ENCODE peak calls at places on chromosome 16, in five cellular contexts. C is transverse colon, J is NB4, W is cardiac fibroblast, X is BJ. B is an unnamed sample.
A peak's percentile ranks its signal among the peaks of the same experiment; 100 is the strongest.

GRCh38 chr16:49567940-49568339 is 194.3 kb downstream of the C16orf78 start:
- DNase-seq in W (no peak), X (no peak), J (peak; percentile 4), C (no peak), B (no peak)

GRCh38 chr16:13919330-13919682 is 648 bp upstream of the ERCC4 start:
- DNase-seq in J (no peak), C (no peak), X (no peak), W (peak; percentile 69), B (no peak)

GRCh38 chr16:50708373-50709060 is 15.1 kb downstream of the NOD2 start:
- DNase-seq in W (no peak), J (no peak), C (no peak), X (no peak), B (no peak)

GRCh38 chr16:27189335-27189972 is 13.9 kb upstream of the KDM8 start:
- DNase-seq in W (no peak), X (no peak), J (no peak), C (peak; percentile 64), B (no peak)

GRCh38 chr16:15493416-15494181 is 59.2 kb downstream of the BMERB1 start:
- DNase-seq in X (peak; percentile 89), J (no peak), W (peak; percentile 41), C (no peak), B (no peak)

GRCh38 chr16:31215287-31216115 is 1.4 kb downstream of the PYDC1 start:
- DNase-seq in X (no peak), C (peak; percentile 66), J (peak; percentile 76), W (peak; percentile 51), B (peak; percentile 62)

GRCh38 chr16:23174622-23175021 is 7.9 kb upstream of the SCNN1G start:
- DNase-seq in C (no peak), X (no peak), W (peak; percentile 27), J (peak; percentile 17), B (no peak)

GRCh38 chr16:84138824-84139627 is 6.0 kb downstream of the HSDL1 start:
- DNase-seq in X (no peak), C (no peak), W (no peak), J (no peak), B (no peak)

GRCh38 chr16:68070811-68071546 is 14.2 kb upstream of the NFATC3 start:
- DNase-seq in X (no peak), J (no peak), W (no peak), C (no peak), B (no peak)

GRCh38 chr16:52786105-52786504 is 239.2 kb upstream of the TOX3 start:
- DNase-seq in J (no peak), C (no peak), X (no peak), W (no peak), B (no peak)

GRCh38 chr16:49851468-49851787 is 4.5 kb downstream of the ZNF423 start:
- DNase-seq in X (no peak), W (no peak), C (peak; percentile 58), J (no peak), B (no peak)

GRCh38 chr16:7182510-7183109 is 150.0 kb upstream of the RBFOX1 start:
- DNase-seq in X (no peak), J (no peak), C (no peak), W (no peak), B (no peak)

GRCh38 chr16:679808-680624 is at the start of gene STUB1:
- DNase-seq in X (peak; percentile 23), J (peak; percentile 81), W (peak; percentile 88), C (peak; percentile 92), B (peak; percentile 88)

GRCh38 chr16:2964416-2965223 is 545 bp downstream of the KREMEN2 start:
- DNase-seq in W (no peak), J (peak; percentile 87), X (no peak), C (peak; percentile 58), B (no peak)

GRCh38 chr16:4233431-4233830 is 8.4 kb downstream of the SRL start:
- DNase-seq in J (no peak), C (no peak), W (no peak), X (no peak), B (no peak)

GRCh38 chr16:78240459-78241222 is 141.2 kb downstream of the WWOX start:
- DNase-seq in W (no peak), J (no peak), C (no peak), X (no peak), B (no peak)
- TF ChIP-seq CTCF in W (no peak), J (no peak), C (no peak), X (no peak), B (no peak)

DNA sequence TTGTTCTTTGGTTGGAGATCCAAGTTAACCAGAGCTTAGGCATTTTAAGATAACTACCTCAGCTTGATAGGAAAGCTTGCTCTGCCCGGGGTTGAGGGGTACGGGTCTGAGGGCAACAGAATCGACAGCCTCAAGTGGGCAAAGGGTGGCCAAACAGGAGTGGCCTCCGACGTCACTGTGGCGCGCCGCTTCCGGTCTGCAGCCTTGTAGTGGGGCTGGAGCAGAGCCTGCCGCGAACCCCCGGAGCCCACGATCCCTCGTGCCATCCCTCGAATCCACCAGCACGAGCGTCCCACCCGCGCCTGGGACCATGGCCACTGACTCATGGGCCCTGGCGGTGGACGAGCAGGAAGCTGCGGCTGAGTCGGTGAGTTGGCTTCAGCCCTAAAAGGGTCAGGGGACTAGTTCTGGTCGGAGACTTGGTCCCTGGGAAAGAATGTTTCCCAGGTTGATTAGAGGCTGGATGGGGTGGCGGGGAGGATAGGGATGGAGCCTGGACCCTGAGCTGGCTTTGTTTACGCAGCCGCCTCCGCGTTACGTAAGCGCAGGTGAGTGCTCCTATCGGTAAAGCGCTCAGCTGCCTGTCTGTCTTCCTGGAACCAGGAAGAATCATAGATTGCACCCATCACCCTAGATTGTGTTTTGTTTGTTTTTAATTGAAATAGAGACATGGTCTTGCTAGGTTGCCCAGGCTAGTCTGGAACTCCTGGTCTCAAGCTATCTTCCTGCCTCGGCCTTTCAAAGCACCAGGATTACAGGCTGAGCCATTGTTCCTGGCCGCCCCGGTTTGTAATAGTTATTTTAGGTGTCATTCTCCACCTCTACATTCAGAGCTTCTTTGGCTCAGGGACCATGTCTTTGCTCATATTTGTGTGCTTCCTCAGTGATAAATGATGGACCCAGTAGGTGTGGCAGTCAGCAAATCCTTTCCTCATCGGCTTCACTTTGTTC is at the start of gene DDX19B:
- DNase-seq in C (peak; percentile 87), J (peak; percentile 85), X (no peak), W (peak; percentile 64), B (peak; percentile 83)
- TF ChIP-seq CTCF in C (peak; percentile 6), J (no peak), X (no peak), W (peak; percentile 3), B (no peak)

GRCh38 chr16:78503501-78504110 is 404.2 kb downstream of the WWOX start:
- DNase-seq in W (peak; percentile 64), X (no peak), C (peak; percentile 44), J (peak; percentile 72), B (no peak)
- TF ChIP-seq CTCF in W (peak; percentile 39), X (peak; percentile 47), C (peak; percentile 89), J (peak; percentile 73), B (peak; percentile 89)

GRCh38 chr16:24409045-24409444 is 130.3 kb upstream of the RBBP6 start:
- DNase-seq in W (no peak), C (no peak), X (no peak), J (peak; percentile 7), B (no peak)
- TF ChIP-seq CTCF in W (no peak), C (no peak), X (no peak), J (peak; percentile 25), B (no peak)

GRCh38 chr16:57469917-57470470 is 7.5 kb downstream of the POLR2C start:
- DNase-seq in C (no peak), J (no peak), W (no peak), X (no peak), B (no peak)

GRCh38 chr16:57471209-57471608 is 8.7 kb downstream of the POLR2C start:
- DNase-seq in W (no peak), C (no peak), X (no peak), J (no peak), B (no peak)

GRCh38 chr16:57469046-57469445 is 6.6 kb downstream of the POLR2C start:
- DNase-seq in J (no peak), W (no peak), X (no peak), C (no peak), B (no peak)

GRCh38 chr16:57471852-57472664 is 9.6 kb downstream of the POLR2C start:
- DNase-seq in X (no peak), W (no peak), J (no peak), C (peak; percentile 69), B (no peak)

GRCh38 chr16:57470683-57471082 is 8.2 kb downstream of the POLR2C start:
- DNase-seq in C (peak; percentile 78), J (no peak), W (peak; percentile 62), X (no peak), B (peak; percentile 72)
- TF ChIP-seq CTCF in C (no peak), J (no peak), W (no peak), X (no peak), B (no peak)

DNA sequence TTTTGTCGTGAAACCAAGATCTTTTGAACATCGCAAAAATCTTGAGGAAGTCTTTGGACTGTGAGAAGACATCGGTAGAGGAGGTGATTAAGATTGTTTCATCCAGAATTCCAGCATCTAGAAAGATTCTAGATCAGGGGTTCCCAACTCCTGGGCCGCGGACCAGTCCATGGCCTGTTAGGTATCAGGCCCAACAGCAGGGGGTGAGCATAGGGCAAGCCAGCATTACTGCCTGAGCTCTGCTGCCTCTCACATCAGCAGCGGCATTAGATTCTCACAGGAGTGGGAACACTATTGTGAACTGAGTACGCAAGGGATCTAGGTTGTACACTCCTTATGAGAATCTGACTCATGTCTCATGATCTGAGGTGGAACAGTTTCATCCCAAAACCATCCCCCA is 600.6 kb upstream of the CDH11 start:
- DNase-seq in W (no peak), J (no peak), C (no peak), X (no peak), B (no peak)
- TF ChIP-seq CTCF in W (no peak), J (no peak), C (no peak), X (no peak), B (no peak)

DNA sequence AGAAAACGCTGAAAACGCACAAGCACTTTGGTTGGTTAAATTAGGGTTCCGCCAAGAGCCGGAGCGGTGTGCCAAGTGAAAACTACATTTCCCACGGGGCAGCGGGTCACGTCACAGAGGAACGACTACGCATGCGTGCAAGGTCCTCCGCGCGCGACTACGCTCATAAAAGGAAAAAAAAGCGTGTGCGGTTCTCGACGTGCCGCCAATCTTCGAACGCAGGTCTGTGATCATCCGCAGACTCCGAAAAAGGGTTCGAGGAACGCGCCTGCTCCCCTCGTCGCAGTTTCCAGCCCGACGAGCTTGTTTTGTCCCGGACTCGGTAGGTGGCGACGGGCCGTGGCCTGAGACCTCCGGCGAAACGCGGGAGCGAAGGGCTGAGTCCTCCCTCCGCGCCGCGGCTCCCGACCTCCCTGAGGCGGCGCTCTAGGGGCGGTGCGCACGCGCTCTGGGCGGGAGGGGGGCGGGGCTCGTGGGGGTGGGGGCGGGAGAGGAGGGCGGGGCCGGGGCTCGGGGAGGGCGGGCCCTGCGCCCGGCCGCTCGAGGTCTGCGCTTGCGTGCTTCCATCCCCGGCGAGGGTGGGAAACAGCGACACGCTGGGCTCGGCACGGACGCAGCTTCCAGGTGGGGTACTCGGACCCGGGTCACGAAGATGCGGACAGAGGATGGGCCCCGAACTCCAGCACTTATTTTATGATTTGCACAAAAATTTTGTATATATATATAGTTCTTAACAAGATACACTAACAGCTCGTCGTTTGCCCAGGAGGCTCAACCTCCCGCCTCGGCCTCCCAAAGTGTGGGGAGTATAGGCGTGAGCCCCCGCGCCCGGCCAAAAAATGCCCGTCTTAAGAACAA is at the start of gene SGF29:
- DNase-seq in X (peak; percentile 42), J (peak; percentile 93), C (peak; percentile 95), W (peak; percentile 96), B (peak; percentile 92)
- TF ChIP-seq CTCF in X (peak; percentile 43), J (no peak), C (no peak), W (peak; percentile 8), B (peak; percentile 45)

DNA sequence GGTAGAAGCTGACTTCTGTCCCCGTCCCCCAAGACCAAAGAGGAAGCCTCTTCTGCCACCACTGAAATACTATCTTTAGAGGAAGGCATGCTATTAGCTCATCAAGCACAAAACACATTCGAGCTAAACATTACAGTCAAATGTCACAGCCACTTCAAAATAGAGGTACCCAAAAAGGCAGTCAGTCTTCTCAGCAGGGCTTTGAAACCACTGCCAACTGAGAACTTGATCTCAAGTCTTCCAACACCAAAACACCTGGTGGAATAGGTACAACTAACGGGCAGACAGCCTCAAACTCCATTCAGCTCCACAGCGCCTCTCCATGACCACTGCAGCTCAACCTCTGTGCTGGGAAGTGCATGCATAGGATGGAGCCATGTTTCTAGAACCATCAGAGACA is 36.0 kb downstream of the ZFHX3 start:
- DNase-seq in X (no peak), W (no peak), J (no peak), C (no peak), B (no peak)
- TF ChIP-seq CTCF in X (no peak), W (no peak), J (peak; percentile 9), C (no peak), B (no peak)

B was measured in left ventricle myocardium inferior.